ENCODE peak calls at places on chromosome 13, in four cellular contexts. One of them, this sample, is unnamed.

GRCh38 chr13:42553098-42554046 is 20.6 kb upstream of the TNFSF11 start:
- DNase-seq in heart left ventricle: no peak
- DNase-seq in tibial nerve: no peak
- DNase-seq in foreskin keratinocyte: no peak
- DNase-seq in this sample: no peak

GRCh38 chr13:37097008-37097579 is 8.4 kb downstream of the CSNK1A1L start:
- DNase-seq in heart left ventricle: no peak
- DNase-seq in tibial nerve: no peak
- DNase-seq in foreskin keratinocyte: no peak
- DNase-seq in this sample: no peak

GRCh38 chr13:40672310-40673060 is 6.0 kb upstream of the FOXO1 start:
- DNase-seq in heart left ventricle: no peak
- DNase-seq in tibial nerve: no peak
- DNase-seq in foreskin keratinocyte: peak
- DNase-seq in this sample: no peak

GRCh38 chr13:104705031-104705750 is 1639.0 kb upstream of the SLC10A2 start:
- DNase-seq in heart left ventricle: no peak
- DNase-seq in tibial nerve: no peak
- DNase-seq in foreskin keratinocyte: no peak
- DNase-seq in this sample: no peak

GRCh38 chr13:106183410-106184128 is 351.9 kb downstream of the EFNB2 start:
- DNase-seq in heart left ventricle: no peak
- DNase-seq in tibial nerve: no peak
- DNase-seq in foreskin keratinocyte: no peak
- DNase-seq in this sample: no peak

GRCh38 chr13:25990801-25991200 is 61.0 kb downstream of the SHISA2 start:
- DNase-seq in heart left ventricle: no peak
- DNase-seq in tibial nerve: no peak
- DNase-seq in foreskin keratinocyte: peak
- DNase-seq in this sample: no peak

GRCh38 chr13:64078025-64078424 is 2662.4 kb upstream of the PCDH20 start:
- DNase-seq in heart left ventricle: no peak
- DNase-seq in tibial nerve: no peak
- DNase-seq in foreskin keratinocyte: no peak
- DNase-seq in this sample: no peak

GRCh38 chr13:112322562-112322961 is 53.6 kb upstream of the SPACA7 start:
- DNase-seq in heart left ventricle: no peak
- DNase-seq in tibial nerve: no peak
- DNase-seq in foreskin keratinocyte: no peak
- DNase-seq in this sample: no peak

GRCh38 chr13:50948576-50948975 is 39.0 kb downstream of the RNASEH2B start:
- DNase-seq in heart left ventricle: no peak
- DNase-seq in tibial nerve: no peak
- DNase-seq in foreskin keratinocyte: no peak
- DNase-seq in this sample: no peak

GRCh38 chr13:91369432-91369831 is 21.9 kb downstream of the MIR17HG start:
- DNase-seq in heart left ventricle: no peak
- DNase-seq in tibial nerve: no peak
- DNase-seq in foreskin keratinocyte: peak
- DNase-seq in this sample: peak

GRCh38 chr13:91372813-91373420 is 25.4 kb downstream of the MIR17HG start:
- DNase-seq in heart left ventricle: no peak
- DNase-seq in tibial nerve: no peak
- DNase-seq in foreskin keratinocyte: no peak
- DNase-seq in this sample: no peak

GRCh38 chr13:91375119-91375729 is 23.2 kb upstream of the GPC5 start:
- DNase-seq in heart left ventricle: no peak
- DNase-seq in tibial nerve: no peak
- DNase-seq in foreskin keratinocyte: peak
- DNase-seq in this sample: no peak
- TF ChIP-seq CTCF in heart left ventricle: peak
- TF ChIP-seq CTCF in tibial nerve: no peak
- TF ChIP-seq CTCF in foreskin keratinocyte: peak
- TF ChIP-seq CTCF in this sample: peak

DNA sequence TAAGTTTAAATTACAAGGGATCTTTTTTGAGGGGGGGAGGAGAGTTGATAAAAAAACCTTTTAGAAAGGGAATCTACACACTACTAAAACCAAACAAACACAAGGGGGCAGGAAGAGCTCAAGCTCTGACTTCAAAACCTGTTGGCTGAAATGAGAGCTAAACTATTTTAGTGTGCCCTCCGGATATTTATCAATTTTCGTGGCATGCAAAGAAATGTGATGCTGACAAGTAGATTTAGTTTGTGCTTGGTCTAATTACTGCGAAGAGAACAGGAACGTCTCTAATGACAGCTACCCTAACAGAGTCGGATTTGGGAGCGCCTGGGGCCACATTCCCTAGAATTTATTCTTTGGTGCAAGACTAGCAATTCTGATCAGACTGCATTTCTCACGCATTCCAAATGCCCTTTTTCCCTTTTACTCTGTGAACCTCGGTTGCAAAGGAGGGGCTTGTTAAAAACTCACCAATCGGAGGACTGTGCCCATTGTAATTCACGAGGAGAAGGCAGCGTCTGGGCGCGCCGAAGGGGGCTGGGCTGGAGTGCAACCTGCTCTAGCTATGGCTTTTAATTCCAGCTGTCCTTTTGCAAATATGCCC is 804 bp upstream of the FREM2 start:
- DNase-seq in heart left ventricle: no peak
- DNase-seq in tibial nerve: no peak
- DNase-seq in foreskin keratinocyte: peak
- DNase-seq in this sample: no peak
- TF ChIP-seq CTCF in heart left ventricle: peak
- TF ChIP-seq CTCF in tibial nerve: peak
- TF ChIP-seq CTCF in foreskin keratinocyte: peak
- TF ChIP-seq CTCF in this sample: peak

GRCh38 chr13:63048648-63049047 is 1633.0 kb upstream of the PCDH20 start:
- DNase-seq in heart left ventricle: no peak
- DNase-seq in tibial nerve: no peak
- DNase-seq in foreskin keratinocyte: no peak
- DNase-seq in this sample: no peak
- TF ChIP-seq CTCF in heart left ventricle: no peak
- TF ChIP-seq CTCF in tibial nerve: no peak
- TF ChIP-seq CTCF in foreskin keratinocyte: no peak
- TF ChIP-seq CTCF in this sample: peak

GRCh38 chr13:62544928-62545327 is 1129.3 kb upstream of the PCDH20 start:
- DNase-seq in heart left ventricle: no peak
- DNase-seq in tibial nerve: no peak
- DNase-seq in foreskin keratinocyte: no peak
- DNase-seq in this sample: no peak
- TF ChIP-seq CTCF in heart left ventricle: no peak
- TF ChIP-seq CTCF in tibial nerve: no peak
- TF ChIP-seq CTCF in foreskin keratinocyte: no peak
- TF ChIP-seq CTCF in this sample: no peak

GRCh38 chr13:103514188-103514587 is 448.0 kb upstream of the SLC10A2 start:
- DNase-seq in heart left ventricle: no peak
- DNase-seq in tibial nerve: no peak
- DNase-seq in foreskin keratinocyte: no peak
- DNase-seq in this sample: no peak

GRCh38 chr13:103515410-103515809 is 449.2 kb upstream of the SLC10A2 start:
- DNase-seq in heart left ventricle: no peak
- DNase-seq in tibial nerve: no peak
- DNase-seq in foreskin keratinocyte: no peak
- DNase-seq in this sample: no peak

GRCh38 chr13:103510007-103510406 is 443.8 kb upstream of the SLC10A2 start:
- DNase-seq in heart left ventricle: no peak
- DNase-seq in tibial nerve: no peak
- DNase-seq in foreskin keratinocyte: no peak
- DNase-seq in this sample: no peak
- TF ChIP-seq CTCF in heart left ventricle: no peak
- TF ChIP-seq CTCF in tibial nerve: no peak
- TF ChIP-seq CTCF in foreskin keratinocyte: no peak
- TF ChIP-seq CTCF in this sample: no peak